ENCODE peak calls at places on chromosomes 11 and 22, in six cellular contexts. X is A673, V is HFFc6, D is glutamatergic neuron, E is K562, Z is bronchial epithelial cell. Q is an unnamed sample.

GRCh38 chr11:2660357-2660939 is 39.3 kb downstream of the KCNQ1OT1 start:
- DNase-seq in X (no peak), V (no peak), D (no peak), E (no peak), Z (no peak), Q (no peak)

GRCh38 chr11:134888821-134889220 is 476.8 kb upstream of the B3GAT1 start:
- DNase-seq in X (no peak), V (no peak), D (no peak), E (no peak), Z (no peak), Q (no peak)

GRCh38 chr11:77223797-77224196 is 77.7 kb downstream of the GDPD4 start:
- DNase-seq in X (no peak), V (no peak), D (no peak), E (no peak), Z (peak; percentile 8), Q (no peak)

GRCh38 chr22:25942989-25943411 is 201.0 kb downstream of the MYO18B start:
- DNase-seq in X (peak; percentile 64), V (no peak), D (peak; percentile 77), E (no peak), Z (no peak), Q (no peak)

GRCh38 chr11:61509058-61510029 is 795 bp downstream of the LRRC10B start:
- DNase-seq in X (peak; percentile 97), V (no peak), D (peak; percentile 86), E (peak; percentile 78), Z (peak; percentile 72), Q (peak; percentile 67)

GRCh38 chr11:80280737-80281136 is 839.9 kb upstream of the TENM4 start:
- DNase-seq in X (no peak), V (no peak), D (no peak), E (no peak), Z (no peak), Q (no peak)

GRCh38 chr11:95307310-95307709 is 76.3 kb upstream of the SESN3 start:
- DNase-seq in X (no peak), V (no peak), D (no peak), E (no peak), Z (no peak), Q (no peak)

GRCh38 chr11:77592727-77593126 is 3.0 kb downstream of the AQP11 start:
- DNase-seq in X (no peak), V (no peak), D (no peak), E (no peak), Z (no peak), Q (no peak)

GRCh38 chr11:44315947-44316387 is 6.0 kb upstream of the ALX4 start:
- DNase-seq in X (peak; percentile 63), V (peak; percentile 14), D (peak; percentile 43), E (no peak), Z (no peak), Q (no peak)

GRCh38 chr11:67289226-67289650 is at the start of gene ANKRD13D:
- DNase-seq in X (no peak), V (no peak), D (no peak), E (peak; percentile 91), Z (no peak), Q (no peak)
- TF ChIP-seq CTCF in X (peak; percentile 5), V (no peak), D (no peak), E (no peak), Z (no peak), Q (no peak)

GRCh38 chr11:58788355-58789023 is 56.0 kb downstream of the GLYATL2 start:
- DNase-seq in X (peak; percentile 78), V (peak; percentile 73), D (peak; percentile 24), E (peak; percentile 65), Z (peak; percentile 86), Q (peak; percentile 5)
- TF ChIP-seq CTCF in X (peak; percentile 98), V (peak; percentile 86), D (peak; percentile 75), E (peak; percentile 93), Z (peak; percentile 85), Q (peak; percentile 62)

DNA sequence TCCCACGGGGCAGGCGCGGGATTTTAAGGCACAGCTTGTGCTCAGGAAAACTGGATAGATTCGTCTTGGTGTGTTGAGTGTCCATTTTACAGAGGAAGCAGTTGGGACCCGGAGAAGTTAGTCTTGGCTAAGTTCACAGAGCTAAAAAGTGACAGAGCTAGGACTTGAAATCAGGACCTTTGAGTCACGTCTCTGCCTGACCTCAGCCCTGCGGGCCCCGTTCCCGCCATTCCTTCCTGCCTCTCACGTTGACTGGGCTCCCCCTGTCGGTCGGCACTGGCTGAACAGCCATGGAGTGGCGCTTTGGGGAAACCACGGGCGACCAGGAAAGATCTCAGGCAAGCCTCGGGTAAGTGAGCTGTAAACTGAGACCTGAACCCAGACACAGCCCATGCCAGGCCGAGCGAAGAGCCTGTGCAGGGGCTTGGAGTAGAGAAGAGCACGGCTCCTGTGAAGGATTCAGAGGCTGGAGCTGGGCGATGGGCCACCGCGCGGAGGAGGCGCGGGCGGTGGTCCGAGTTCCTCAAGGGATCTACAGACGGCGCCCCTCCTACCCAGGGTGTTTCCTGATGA is 54.1 kb downstream of the WNT11 start:
- DNase-seq in X (peak; percentile 92), V (peak; percentile 10), D (peak; percentile 91), E (peak; percentile 88), Z (peak; percentile 76), Q (peak; percentile 76)
- TF ChIP-seq CTCF in X (peak; percentile 100), V (peak; percentile 82), D (peak; percentile 92), E (peak; percentile 98), Z (peak; percentile 98), Q (peak; percentile 89)

GRCh38 chr11:19813158-19813879 is 100.7 kb downstream of the NAV2 start:
- DNase-seq in X (no peak), V (no peak), D (no peak), E (no peak), Z (no peak), Q (no peak)

GRCh38 chr11:19812096-19812495 is 99.5 kb downstream of the NAV2 start:
- DNase-seq in X (no peak), V (no peak), D (no peak), E (no peak), Z (no peak), Q (no peak)

GRCh38 chr11:19812710-19813109 is 100.1 kb downstream of the NAV2 start:
- DNase-seq in X (no peak), V (no peak), D (no peak), E (no peak), Z (no peak), Q (no peak)

GRCh38 chr11:19816040-19816439 is 103.4 kb downstream of the NAV2 start:
- DNase-seq in X (no peak), V (no peak), D (no peak), E (no peak), Z (no peak), Q (no peak)

DNA sequence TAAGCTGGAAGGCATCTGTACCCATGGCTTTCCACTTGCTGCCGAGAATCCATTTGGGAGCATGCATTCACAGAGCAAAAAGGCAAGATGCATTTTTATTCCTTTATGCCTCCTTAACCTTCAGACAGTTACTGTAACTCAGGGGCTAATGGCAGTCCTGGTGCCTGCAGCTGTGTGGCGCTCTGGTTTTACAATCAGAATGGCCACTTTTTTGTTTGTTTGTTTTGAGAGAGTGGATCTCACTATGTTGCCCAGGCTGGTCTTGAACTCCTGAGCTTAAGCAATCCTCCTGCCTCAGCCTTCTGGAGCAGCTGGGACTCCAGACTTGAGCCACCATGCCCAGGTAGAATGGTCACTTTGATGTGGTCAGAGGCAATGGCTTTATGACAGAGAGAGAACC is 101.8 kb downstream of the NAV2 start:
- DNase-seq in X (no peak), V (no peak), D (no peak), E (no peak), Z (no peak), Q (no peak)
- TF ChIP-seq CTCF in X (no peak), V (no peak), D (no peak), E (no peak), Z (peak; percentile 12), Q (no peak)

DNA sequence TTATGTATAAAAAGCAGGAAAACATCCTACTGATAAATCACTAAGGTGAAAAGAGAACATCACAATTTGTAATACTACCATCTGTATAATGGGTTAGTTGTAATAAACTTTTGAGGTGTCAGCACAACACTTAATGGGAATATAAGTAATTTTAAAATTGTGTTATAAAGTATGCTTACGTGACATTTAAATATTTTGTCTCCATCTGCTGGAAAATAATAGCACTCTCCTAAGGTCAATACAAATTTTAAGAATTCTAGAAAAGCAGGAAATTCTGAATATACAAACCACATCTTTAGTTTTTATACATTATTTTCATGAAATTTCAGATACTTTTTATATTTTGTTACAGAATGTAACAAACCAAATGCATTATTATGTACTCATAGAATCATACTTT is 19.5 kb downstream of the CWF19L2 start:
- DNase-seq in X (no peak), V (no peak), D (no peak), E (no peak), Z (no peak), Q (no peak)
- TF ChIP-seq CTCF in X (no peak), V (peak; percentile 21), D (no peak), E (no peak), Z (no peak), Q (no peak)

DNA sequence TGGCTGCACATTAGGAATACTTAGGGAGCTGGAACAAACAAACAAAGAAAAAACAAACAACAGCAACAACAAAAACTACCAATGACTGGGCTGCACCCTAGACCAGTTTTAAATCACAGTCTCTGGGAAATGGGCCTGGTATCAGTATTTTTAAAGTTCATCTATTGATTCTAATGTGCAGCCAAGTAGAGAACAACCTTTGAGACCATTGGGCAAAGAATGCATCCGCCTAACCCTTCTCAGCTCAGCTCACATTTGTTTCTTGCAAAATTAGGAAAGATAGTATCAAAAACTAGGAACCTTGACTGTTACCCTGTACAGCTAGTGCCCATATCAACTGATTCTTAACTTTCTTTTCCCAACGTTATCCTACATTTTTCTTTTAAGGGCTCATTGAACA is 5.2 kb downstream of the SYT9 start:
- DNase-seq in X (no peak), V (no peak), D (no peak), E (no peak), Z (no peak), Q (no peak)
- TF ChIP-seq CTCF in X (no peak), V (no peak), D (no peak), E (no peak), Z (no peak), Q (no peak)

DNA sequence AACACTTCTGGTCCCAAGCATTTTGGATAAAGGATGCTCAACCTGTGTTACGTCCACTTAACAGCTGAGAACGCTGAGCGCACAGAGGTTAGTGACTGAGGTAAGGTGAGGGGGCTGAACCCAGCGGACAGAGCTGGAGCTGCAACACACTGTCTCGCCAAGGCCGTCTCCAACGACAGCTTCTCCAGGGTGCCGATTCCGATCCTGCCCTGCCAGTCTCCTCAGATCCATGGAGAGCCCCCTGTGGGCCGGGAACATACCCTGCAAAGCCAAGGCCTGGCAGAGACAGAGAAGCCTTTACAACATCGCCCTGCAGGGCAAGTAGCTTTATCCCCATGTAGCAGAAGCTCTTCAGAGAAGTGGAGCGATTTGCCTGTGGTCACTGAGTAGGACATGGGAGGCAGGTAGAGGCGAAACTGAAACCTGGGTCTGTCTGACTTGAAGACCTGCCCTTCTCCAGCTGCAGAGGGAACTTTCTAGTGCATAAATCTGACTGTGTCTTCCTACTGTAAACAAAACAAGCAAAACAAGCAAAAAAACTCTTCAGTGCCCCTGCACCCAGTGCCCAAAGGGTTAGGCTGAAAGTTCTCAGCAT is 72.8 kb downstream of the SCUBE1 start:
- DNase-seq in X (peak; percentile 22), V (no peak), D (no peak), E (peak; percentile 14), Z (no peak), Q (peak; percentile 31)
- TF ChIP-seq CTCF in X (peak; percentile 27), V (peak; percentile 56), D (no peak), E (peak; percentile 14), Z (no peak), Q (no peak)

Q was measured in neural crest cell.